ENCODE peak calls at places on chromosomes 7 and 10, in six cellular contexts. U is HCT116, W is SK-N-SH, A is HepG2, J is GM12878, C is K562. L is an unnamed sample.

GRCh38 chr10:12631787-12632562 is 282.6 kb downstream of the CAMK1D start:
- DNase-seq in U (no peak), J (no peak), W (no peak), C (no peak), A (peak), L (no peak)

GRCh38 chr10:71268751-71269150 is 50.3 kb upstream of the SLC29A3 start:
- DNase-seq in W (no peak), A (no peak), U (no peak), C (no peak), J (no peak), L (no peak)

GRCh38 chr7:27424231-27424630 is 181.6 kb downstream of the EVX1 start:
- DNase-seq in W (no peak), U (no peak), A (no peak), J (no peak), C (no peak), L (peak)

GRCh38 chr7:40763319-40764287 is 628.8 kb downstream of the SUGCT start:
- DNase-seq in W (peak), U (no peak), J (no peak), A (no peak), C (no peak), L (no peak)

GRCh38 chr10:70352401-70353097 is 29.9 kb downstream of the LRRC20 start:
- DNase-seq in U (no peak), W (peak), C (no peak), J (no peak), A (peak), L (no peak)

GRCh38 chr10:67665491-67665890 is 30.5 kb downstream of the CTNNA3 start:
- DNase-seq in U (peak), C (no peak), J (no peak), A (peak), W (no peak), L (peak)

GRCh38 chr10:121070257-121070656 is 219.1 kb downstream of the WDR11 start:
- DNase-seq in J (no peak), A (peak), C (peak), W (no peak), U (peak), L (peak)

GRCh38 chr10:62437696-62438095 is 63.5 kb downstream of the ZNF365 start:
- DNase-seq in A (peak), U (peak), W (peak), C (peak), J (no peak), L (peak)

GRCh38 chr10:72340911-72341310 is 13.8 kb downstream of the DNAJB12 start:
- DNase-seq in J (no peak), W (no peak), A (no peak), C (no peak), U (no peak), L (no peak)

GRCh38 chr10:49609283-49610014 is 661 bp upstream of the SLC18A3 start:
- DNase-seq in A (no peak), U (no peak), W (peak), J (no peak), C (no peak), L (no peak)

GRCh38 chr7:42614636-42615035 is 297.2 kb downstream of the C7orf25 start:
- DNase-seq in U (no peak), W (no peak), J (no peak), A (no peak), C (no peak), L (no peak)

GRCh38 chr7:27031289-27032172 is 64.3 kb downstream of the HOXA1 start:
- DNase-seq in J (peak), W (no peak), U (no peak), C (no peak), A (no peak), L (no peak)

GRCh38 chr10:49598164-49598856 is 11.8 kb upstream of the SLC18A3 start:
- DNase-seq in A (no peak), J (no peak), W (no peak), C (no peak), U (no peak), L (no peak)

GRCh38 chr10:109977382-109977806 is 30.4 kb upstream of the ADD3 start:
- DNase-seq in W (no peak), J (no peak), A (peak), U (no peak), C (no peak), L (peak)

GRCh38 chr10:16944081-16944922 is 127.1 kb upstream of the RSU1 start:
- DNase-seq in W (peak), U (no peak), A (no peak), C (no peak), J (no peak), L (no peak)

DNA sequence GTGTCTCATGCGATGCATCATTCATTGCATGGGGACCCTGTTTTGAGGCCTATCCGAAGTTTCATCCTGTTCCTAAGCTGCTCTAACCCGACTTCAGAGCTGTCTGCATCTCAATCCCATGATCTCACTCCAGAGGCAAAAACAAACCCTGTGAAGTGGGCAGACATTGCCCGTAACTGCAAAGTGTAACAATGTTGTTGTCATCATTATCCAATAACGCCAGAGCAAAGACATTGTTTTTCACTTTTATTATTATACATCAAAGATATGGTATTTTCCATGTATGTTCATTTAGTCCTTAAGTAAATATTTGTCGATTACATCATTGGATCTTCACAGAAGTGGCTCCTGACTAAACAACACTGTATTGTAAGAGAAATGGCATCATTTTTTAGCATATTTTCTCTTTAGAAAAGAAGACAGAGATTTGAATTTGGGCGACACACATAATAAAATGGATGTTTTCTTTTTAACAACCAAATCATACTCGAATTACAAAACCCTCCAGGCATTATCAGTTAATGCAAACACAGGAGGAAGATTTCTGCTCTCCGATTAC is 246.6 kb downstream of the KLF6 start:
- DNase-seq in W (no peak), C (no peak), J (no peak), U (no peak), A (no peak), L (peak)
- TF ChIP-seq JUND in W (no peak), C (no peak), J (no peak), U (no peak), A (no peak), L (no peak)

DNA sequence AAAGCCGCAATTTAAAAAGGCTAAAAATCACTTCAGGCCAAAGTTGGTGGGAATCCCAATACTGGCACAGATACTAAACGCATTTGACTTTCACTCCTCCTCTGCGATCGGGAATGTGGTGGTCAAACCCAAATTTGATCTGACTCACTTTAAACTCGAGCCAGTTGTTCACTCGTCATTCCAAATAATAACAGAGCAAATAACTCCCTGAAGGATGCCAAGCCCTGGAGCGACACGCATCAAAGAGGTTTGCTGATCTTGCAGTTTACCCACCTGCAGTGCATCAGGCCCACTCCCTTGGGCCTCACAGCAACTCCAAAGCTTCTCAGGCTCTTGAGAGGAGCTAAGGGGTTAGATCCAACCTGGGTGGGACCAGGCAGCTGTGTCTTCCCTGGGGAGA is 12.2 kb downstream of the PTN start:
- DNase-seq in A (no peak), C (no peak), U (no peak), W (no peak), J (no peak), L (no peak)
- TF ChIP-seq JUND in A (no peak), C (no peak), U (no peak), W (no peak), J (no peak), L (no peak)

GRCh38 chr7:50622821-50623220 is 57.6 kb upstream of the DDC start:
- DNase-seq in W (no peak), C (no peak), A (no peak), U (no peak), J (no peak), L (no peak)

GRCh38 chr7:50626286-50626685 is 61.1 kb upstream of the DDC start:
- DNase-seq in W (no peak), J (no peak), C (no peak), U (no peak), A (no peak), L (no peak)

GRCh38 chr7:50627824-50628361 is 62.7 kb upstream of the DDC start:
- DNase-seq in C (no peak), A (no peak), U (no peak), J (no peak), W (peak), L (no peak)

GRCh38 chr7:50626971-50627370 is 61.8 kb upstream of the DDC start:
- DNase-seq in A (no peak), W (no peak), J (no peak), U (no peak), C (no peak), L (no peak)

DNA sequence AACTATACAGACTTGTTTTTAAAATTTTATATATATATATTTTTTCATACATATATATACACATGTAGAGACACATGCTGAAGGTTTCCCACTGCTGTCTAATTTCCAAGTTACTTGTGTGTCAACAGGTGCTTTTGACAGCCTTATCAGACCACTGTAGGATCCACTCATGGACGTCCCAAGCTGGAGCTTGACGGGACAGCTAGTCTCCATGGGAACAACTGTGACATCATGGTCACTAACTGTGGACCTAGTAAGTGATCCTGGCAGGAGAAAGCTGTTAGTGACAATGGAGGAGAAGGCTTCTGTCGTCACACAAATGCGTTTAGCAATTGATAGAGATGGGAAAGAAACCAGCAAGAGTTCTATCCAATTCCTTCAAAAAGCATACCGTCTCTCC is 60.2 kb upstream of the DDC start:
- DNase-seq in A (no peak), C (no peak), J (no peak), U (no peak), W (no peak), L (no peak)
- TF ChIP-seq JUND in A (no peak), C (no peak), J (no peak), U (no peak), W (no peak), L (no peak)

GRCh38 chr10:4102802-4103344 is 317.9 kb upstream of the KLF6 start:
- DNase-seq in W (peak), C (no peak), A (no peak), U (no peak), J (no peak), L (no peak)

GRCh38 chr10:4103586-4103985 is 318.6 kb upstream of the KLF6 start:
- DNase-seq in A (no peak), U (no peak), C (no peak), W (no peak), J (no peak), L (no peak)

GRCh38 chr10:4101918-4102654 is 317.1 kb upstream of the KLF6 start:
- DNase-seq in J (peak), A (no peak), U (no peak), C (no peak), W (no peak), L (no peak)

GRCh38 chr10:4099202-4099601 is 314.2 kb upstream of the KLF6 start:
- DNase-seq in A (no peak), W (no peak), U (no peak), J (no peak), C (no peak), L (no peak)

GRCh38 chr10:4100324-4100826 is 315.4 kb upstream of the KLF6 start:
- DNase-seq in C (no peak), W (no peak), U (no peak), J (no peak), A (no peak), L (no peak)
- TF ChIP-seq JUND in C (no peak), W (no peak), U (no peak), J (no peak), A (no peak), L (no peak)

DNA sequence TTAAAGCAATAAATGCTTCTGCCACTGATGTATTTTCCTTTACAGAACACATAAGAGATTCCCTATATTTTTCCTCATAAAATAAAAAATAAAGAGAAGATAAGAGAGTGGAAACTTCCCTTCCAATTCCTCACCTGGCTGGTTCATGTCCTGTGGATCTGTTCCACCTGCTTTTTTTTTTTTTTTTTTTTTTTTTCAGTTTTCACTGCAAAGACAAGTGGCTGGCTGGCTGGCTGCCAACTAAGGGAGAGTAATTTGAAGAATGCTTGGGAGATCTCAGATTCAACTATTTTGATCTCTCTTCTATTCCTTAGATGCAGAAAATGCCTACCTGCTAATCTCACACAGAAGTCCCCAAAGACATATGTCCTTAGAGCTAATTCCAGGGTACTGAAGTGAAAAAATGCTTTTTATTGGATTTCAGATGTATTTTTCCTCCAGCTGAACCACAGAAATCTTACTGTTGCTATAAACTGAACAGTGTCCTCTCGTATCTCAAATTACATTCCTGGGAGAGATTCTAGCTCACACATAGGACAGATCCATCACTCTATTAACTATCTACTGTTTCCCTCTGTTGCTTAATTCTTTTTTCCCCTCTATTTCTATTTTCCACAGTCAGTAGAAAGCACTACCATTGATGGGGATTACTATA is 120.8 kb downstream of the NRCAM start:
- DNase-seq in C (no peak), W (peak), J (no peak), U (no peak), A (no peak), L (no peak)
- TF ChIP-seq JUND in C (no peak), W (no peak), J (no peak), U (no peak), A (no peak), L (no peak)

GRCh38 chr10:14507156-14507555 is 176.4 kb upstream of the FRMD4A start:
- DNase-seq in C (no peak), W (no peak), A (no peak), J (no peak), U (no peak), L (no peak)

GRCh38 chr10:14510346-14510745 is 179.6 kb upstream of the FRMD4A start:
- DNase-seq in C (no peak), U (no peak), A (no peak), J (no peak), W (no peak), L (no peak)

GRCh38 chr10:14507721-14508120 is 177.0 kb upstream of the FRMD4A start:
- DNase-seq in C (no peak), U (no peak), A (no peak), W (no peak), J (no peak), L (no peak)

GRCh38 chr10:14513061-14513460 is 182.3 kb upstream of the FRMD4A start:
- DNase-seq in U (no peak), J (no peak), C (no peak), W (no peak), A (no peak), L (no peak)

GRCh38 chr10:14508725-14509124 is 178.0 kb upstream of the FRMD4A start:
- DNase-seq in C (no peak), J (no peak), W (no peak), U (no peak), A (no peak), L (no peak)
- TF ChIP-seq JUND in C (no peak), J (no peak), W (no peak), U (no peak), A (no peak), L (no peak)

GRCh38 chr7:44378744-44379143 is 53.4 kb upstream of the CAMK2B start:
- DNase-seq in W (no peak), A (peak), U (no peak), J (no peak), C (no peak), L (no peak)
- TF ChIP-seq JUND in W (peak), A (no peak), U (no peak), J (no peak), C (no peak), L (no peak)